ENCODE peak calls at places on chromosomes 16 and 17, in eight cellular contexts. P, D, R, B, Y, V, Z and K are unnamed samples.
A peak's percentile ranks its signal among the peaks of the same experiment; 100 is the strongest.

GRCh38 chr16:72191551-72191950 is 19.6 kb upstream of the PMFBP1 start:
- DNase-seq in P (no peak), D (no peak), R (no peak), B (no peak), Y (no peak), V (no peak), Z (no peak), K (no peak)

GRCh38 chr17:66863820-66864219 is 28.9 kb downstream of the CACNG5 start:
- DNase-seq in P (no peak), D (no peak), R (no peak), B (no peak), Y (no peak), V (no peak), Z (no peak), K (no peak)

GRCh38 chr17:41060052-41060604 is at the start of gene KRTAP2-3:
- DNase-seq in P (peak; percentile 99), D (no peak), R (peak; percentile 99), B (no peak), Y (peak; percentile 49), V (no peak), Z (no peak), K (peak; percentile 81)

GRCh38 chr17:29115906-29116651 is 64.1 kb downstream of the MYO18A start:
- DNase-seq in P (peak; percentile 55), D (no peak), R (no peak), B (no peak), Y (peak; percentile 87), V (peak; percentile 42), Z (no peak), K (peak; percentile 64)

GRCh38 chr17:41456206-41456605 is 11.0 kb downstream of the KRT32 start:
- DNase-seq in P (no peak), D (no peak), R (no peak), B (no peak), Y (no peak), V (no peak), Z (no peak), K (no peak)

GRCh38 chr16:12021578-12022265 is 45.2 kb downstream of the SNX29 start:
- DNase-seq in P (no peak), D (no peak), R (no peak), B (peak; percentile 24), Y (no peak), V (no peak), Z (no peak), K (no peak)

GRCh38 chr17:82059272-82060000 is 6.2 kb downstream of the DUS1L start:
- DNase-seq in P (no peak), D (no peak), R (no peak), B (no peak), Y (no peak), V (no peak), Z (no peak), K (no peak)

GRCh38 chr16:72847187-72848044 is 200.5 kb downstream of the ZFHX3 start:
- DNase-seq in P (no peak), D (no peak), R (no peak), B (peak; percentile 33), Y (peak; percentile 63), V (peak; percentile 61), Z (no peak), K (no peak)

GRCh38 chr17:2369039-2369438 is 31.7 kb downstream of the SGSM2 start:
- DNase-seq in P (no peak), D (no peak), R (no peak), B (no peak), Y (no peak), V (no peak), Z (no peak), K (no peak)

GRCh38 chr17:55728833-55729232 is 6.2 kb upstream of the TMEM100 start:
- DNase-seq in P (peak; percentile 33), D (no peak), R (no peak), B (no peak), Y (no peak), V (no peak), Z (no peak), K (no peak)

GRCh38 chr16:11333010-11333409 is 12.2 kb upstream of the RMI2 start:
- DNase-seq in P (no peak), D (no peak), R (no peak), B (no peak), Y (no peak), V (no peak), Z (no peak), K (no peak)

GRCh38 chr16:3119286-3119685 is 6.9 kb downstream of the ZNF205 start:
- DNase-seq in P (no peak), D (no peak), R (no peak), B (no peak), Y (no peak), V (no peak), Z (no peak), K (no peak)

DNA sequence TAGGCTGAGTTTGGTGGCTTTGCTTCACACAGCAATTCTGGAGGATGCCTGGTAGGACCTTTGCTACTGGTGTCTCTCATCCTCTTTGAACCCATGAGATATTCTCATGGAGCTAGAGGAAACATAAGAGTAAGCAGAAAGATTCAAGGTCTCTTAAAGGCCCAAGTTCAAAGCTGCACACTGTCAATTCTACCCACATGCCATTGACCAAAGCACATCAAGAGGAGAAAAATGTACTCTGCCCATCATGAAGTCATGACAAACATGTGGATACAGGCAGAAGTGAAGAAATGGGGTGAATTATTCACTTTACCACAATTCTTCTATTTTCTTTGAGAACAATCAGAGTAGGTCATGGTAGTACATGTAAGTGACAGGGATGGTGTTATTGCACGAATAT is 13.1 kb downstream of the SKA2 start:
- DNase-seq in P (no peak), D (no peak), R (peak; percentile 82), B (no peak), Y (no peak), V (no peak), Z (no peak), K (no peak)
- H3K27ac ChIP-seq in P (no peak overlapping the region), D (no peak overlapping the region), R (no peak overlapping the region), B (no peak overlapping the region), Y (no peak overlapping the region), V (no peak overlapping the region), Z (no peak overlapping the region), K (peak overlapping the region; percentile 52)

DNA sequence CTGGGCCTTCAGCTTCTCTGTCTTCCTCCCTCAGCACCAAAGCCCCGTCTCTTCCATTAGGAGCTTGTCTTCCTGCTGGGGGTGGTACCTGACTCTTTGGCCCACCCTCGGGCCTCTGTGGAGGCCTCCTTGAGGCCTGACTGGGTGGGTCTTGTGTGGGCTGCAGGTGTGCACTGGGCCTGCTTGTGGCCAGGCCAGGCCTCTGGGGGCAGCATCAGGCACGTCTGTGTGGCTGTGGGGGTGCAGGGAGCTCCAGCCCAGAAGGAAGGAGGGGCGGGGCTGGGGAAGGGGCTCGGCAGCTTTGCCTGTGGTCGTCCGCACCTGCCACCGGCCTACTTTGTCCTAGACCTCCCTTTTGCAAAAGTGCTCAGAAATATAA is 7.0 kb downstream of the PIGQ start:
- DNase-seq in P (no peak), D (no peak), R (no peak), B (no peak), Y (no peak), V (no peak), Z (no peak), K (no peak)
- TF ChIP-seq CTCF in P (no peak), D (no peak), R (no peak), B (no peak), Y (no peak), V (no peak), Z (no peak), K (no peak)

GRCh38 chr17:20282526-20283308 is 184.6 kb downstream of the LGALS9B start:
- DNase-seq in P (no peak), D (no peak), R (no peak), B (no peak), Y (no peak), V (no peak), Z (no peak), K (no peak)

GRCh38 chr17:20284018-20284417 is 183.3 kb downstream of the LGALS9B start:
- DNase-seq in P (peak; percentile 27), D (no peak), R (no peak), B (no peak), Y (no peak), V (no peak), Z (no peak), K (no peak)

GRCh38 chr17:20280832-20281231 is 186.5 kb downstream of the LGALS9B start:
- DNase-seq in P (no peak), D (no peak), R (no peak), B (no peak), Y (no peak), V (no peak), Z (no peak), K (no peak)

GRCh38 chr17:20280051-20280450 is 187.3 kb downstream of the LGALS9B start:
- DNase-seq in P (no peak), D (no peak), R (no peak), B (no peak), Y (no peak), V (no peak), Z (no peak), K (no peak)

GRCh38 chr17:20281860-20282259 is 185.5 kb downstream of the LGALS9B start:
- DNase-seq in P (peak; percentile 19), D (no peak), R (no peak), B (no peak), Y (no peak), V (no peak), Z (peak; percentile 23), K (no peak)
- H3K27ac ChIP-seq in P (no peak overlapping the region), D (no peak overlapping the region), R (no peak overlapping the region), B (no peak overlapping the region), Y (no peak overlapping the region), V (no peak overlapping the region), Z (no peak overlapping the region), K (no peak overlapping the region)

GRCh38 chr16:9257843-9258242 is 166.4 kb downstream of the HAPSTR1 start:
- DNase-seq in P (no peak), D (no peak), R (no peak), B (no peak), Y (no peak), V (no peak), Z (no peak), K (no peak)

GRCh38 chr16:9259914-9260608 is 168.6 kb downstream of the HAPSTR1 start:
- DNase-seq in P (no peak), D (peak; percentile 40), R (no peak), B (no peak), Y (no peak), V (no peak), Z (no peak), K (no peak)

GRCh38 chr16:9260665-9261064 is 169.2 kb downstream of the HAPSTR1 start:
- DNase-seq in P (no peak), D (peak; percentile 71), R (no peak), B (peak; percentile 21), Y (no peak), V (no peak), Z (peak; percentile 36), K (no peak)

GRCh38 chr16:9256196-9256595 is 164.8 kb downstream of the HAPSTR1 start:
- DNase-seq in P (no peak), D (peak; percentile 69), R (no peak), B (no peak), Y (peak; percentile 31), V (peak; percentile 43), Z (peak; percentile 13), K (peak; percentile 12)

GRCh38 chr16:9258423-9259051 is 167.1 kb downstream of the HAPSTR1 start:
- DNase-seq in P (peak; percentile 5), D (peak; percentile 66), R (no peak), B (peak; percentile 13), Y (peak; percentile 54), V (peak; percentile 70), Z (no peak), K (peak; percentile 32)
- TF ChIP-seq CTCF in P (peak; percentile 37), D (peak; percentile 50), R (peak; percentile 64), B (peak; percentile 65), Y (peak; percentile 70), V (peak; percentile 45), Z (peak; percentile 79), K (peak; percentile 36)